ENCODE peak calls at places on chromosomes 11 and 22, in seven cellular contexts. I, V, U, Z, H, M and L are unnamed samples.

GRCh38 chr11:77086521-77087472 is 15.8 kb upstream of the OMP start:
- DNase-seq in Z (no peak), U (no peak), M (no peak), V (no peak), H (peak), I (no peak), L (no peak)

GRCh38 chr11:111801135-111801534 is 34.9 kb upstream of the PPP2R1B start:
- DNase-seq in U (no peak), Z (no peak), V (no peak), I (peak), H (no peak), M (no peak), L (no peak)

GRCh38 chr11:119493712-119494111 is 70.7 kb upstream of the THY1 start:
- DNase-seq in H (no peak), V (no peak), M (no peak), U (peak), Z (peak), I (peak), L (peak)

GRCh38 chr22:25747245-25747944 is 5.4 kb downstream of the MYO18B start:
- DNase-seq in M (peak), V (peak), U (no peak), Z (no peak), H (no peak), I (peak), L (no peak)

GRCh38 chr11:100769165-100769564 is 82.1 kb downstream of the ARHGAP42 start:
- DNase-seq in M (no peak), V (no peak), U (no peak), Z (no peak), I (no peak), H (no peak), L (no peak)

GRCh38 chr11:33910261-33910959 is 18.5 kb upstream of the LMO2 start:
- DNase-seq in H (no peak), U (no peak), I (no peak), V (no peak), M (peak), Z (no peak), L (no peak)

GRCh38 chr11:7846003-7846402 is 49.3 kb upstream of the OR5P2 start:
- DNase-seq in H (no peak), U (no peak), V (no peak), Z (no peak), I (no peak), M (no peak), L (no peak)

GRCh38 chr22:45069925-45070324 is 60.1 kb upstream of the PHF21B start:
- DNase-seq in V (no peak), Z (no peak), H (no peak), M (no peak), U (no peak), I (peak), L (no peak)

GRCh38 chr11:75341583-75341982 is 9.9 kb downstream of the ARRB1 start:
- DNase-seq in U (no peak), I (no peak), H (peak), V (peak), Z (peak), M (no peak), L (no peak)

GRCh38 chr22:27639180-27640086 is 162.1 kb downstream of the MN1 start:
- DNase-seq in U (no peak), H (no peak), M (no peak), Z (no peak), V (no peak), I (no peak), L (no peak)
- TF ChIP-seq CTCF in U (no peak), H (no peak), M (no peak), Z (no peak), V (no peak), I (no peak), L (no peak)

DNA sequence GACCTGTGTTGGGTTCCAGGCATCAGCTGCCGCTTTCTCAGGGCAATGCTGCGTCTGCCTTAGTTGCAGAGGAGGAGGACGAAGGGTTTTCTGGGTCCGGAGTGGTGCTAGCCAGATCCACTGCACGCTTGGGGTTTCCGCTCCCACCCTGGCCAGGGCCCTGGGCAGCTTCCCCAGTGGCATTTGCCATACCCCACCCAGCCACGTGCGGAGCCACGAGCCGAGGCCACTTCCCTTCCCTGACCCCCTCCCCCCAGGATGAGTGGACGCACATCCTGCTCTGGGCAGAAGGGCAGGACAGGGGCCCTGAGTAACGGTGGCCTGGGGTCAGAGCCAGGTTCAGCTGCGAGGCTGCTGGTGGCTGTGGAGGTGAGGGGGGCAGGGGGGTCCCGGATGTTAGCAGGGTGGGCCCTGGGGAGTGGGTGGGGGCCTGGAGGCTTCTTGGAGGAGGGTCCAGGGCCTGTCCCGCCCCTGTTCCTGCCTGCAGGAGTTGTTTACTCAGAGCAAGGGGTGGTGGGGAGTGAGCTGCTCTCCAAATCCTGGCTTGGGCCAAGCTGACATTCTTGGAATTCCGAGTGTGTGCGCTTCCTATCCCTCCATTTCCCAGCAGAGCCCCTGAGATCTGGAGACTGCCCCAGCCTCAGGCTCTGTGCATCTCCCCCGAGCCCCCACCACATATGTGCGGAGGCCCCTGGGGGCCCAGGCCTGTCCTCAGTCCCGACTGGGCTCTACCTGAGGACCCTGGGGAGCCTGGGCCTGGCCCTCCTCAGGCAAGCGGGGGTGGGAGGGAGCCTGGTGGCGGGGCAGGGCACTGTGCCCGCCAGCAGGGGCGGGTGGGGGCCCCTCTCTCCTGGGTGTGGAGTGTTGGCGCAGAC is 1.4 kb downstream of the TSPAN4 start:
- DNase-seq in I (peak), H (peak), Z (no peak), V (peak), U (peak), M (peak), L (no peak)
- TF ChIP-seq CTCF in I (no peak), H (no peak), Z (no peak), V (no peak), U (no peak), M (no peak), L (no peak)

DNA sequence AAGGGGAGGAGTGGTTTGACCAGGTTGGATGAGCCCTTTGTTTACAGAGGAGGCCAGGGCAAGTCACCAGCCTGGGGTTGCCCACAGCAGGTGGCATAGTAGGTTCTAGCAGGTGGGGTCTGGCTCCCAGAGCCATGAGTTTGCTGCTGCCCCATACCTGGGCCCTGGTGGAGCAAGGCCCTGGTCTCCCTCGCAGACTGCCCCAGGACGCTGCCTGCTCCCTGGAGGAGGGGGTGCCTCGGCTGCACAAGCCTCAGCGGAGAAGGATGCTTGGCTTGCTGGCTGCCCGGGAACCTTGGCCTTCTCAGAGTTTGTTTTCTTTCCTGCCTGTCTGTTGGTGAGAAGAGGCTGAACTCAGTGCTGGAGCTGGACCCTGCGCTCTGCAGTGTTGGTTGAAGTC is 54.9 kb downstream of the LRP5 start:
- DNase-seq in H (no peak), I (no peak), M (no peak), V (no peak), Z (no peak), U (no peak), L (no peak)
- TF ChIP-seq CTCF in H (no peak), I (no peak), M (no peak), V (no peak), Z (no peak), U (no peak), L (no peak)

DNA sequence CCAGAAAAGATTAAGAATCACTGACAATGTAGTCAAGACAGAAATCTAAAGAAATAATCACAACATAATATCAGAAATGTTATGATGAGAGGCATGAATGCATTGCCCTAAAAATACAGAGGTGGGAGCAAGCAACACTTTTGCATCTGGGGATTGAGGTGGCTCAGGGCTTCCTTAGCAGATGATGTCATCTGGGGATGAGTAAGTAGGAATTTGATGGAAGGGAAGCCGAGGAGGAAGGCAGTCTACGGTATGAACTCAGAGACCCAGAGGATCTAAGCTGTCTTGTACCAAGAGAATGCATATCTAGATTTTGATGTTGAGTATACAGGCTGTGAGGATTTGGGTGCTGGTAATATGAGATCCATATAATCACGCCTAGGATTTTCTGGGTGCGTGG is 193.0 kb upstream of the SNX19 start:
- DNase-seq in U (no peak), Z (no peak), M (no peak), H (no peak), V (no peak), I (no peak), L (no peak)
- TF ChIP-seq CTCF in U (no peak), Z (no peak), M (no peak), H (no peak), V (no peak), I (no peak), L (no peak)

DNA sequence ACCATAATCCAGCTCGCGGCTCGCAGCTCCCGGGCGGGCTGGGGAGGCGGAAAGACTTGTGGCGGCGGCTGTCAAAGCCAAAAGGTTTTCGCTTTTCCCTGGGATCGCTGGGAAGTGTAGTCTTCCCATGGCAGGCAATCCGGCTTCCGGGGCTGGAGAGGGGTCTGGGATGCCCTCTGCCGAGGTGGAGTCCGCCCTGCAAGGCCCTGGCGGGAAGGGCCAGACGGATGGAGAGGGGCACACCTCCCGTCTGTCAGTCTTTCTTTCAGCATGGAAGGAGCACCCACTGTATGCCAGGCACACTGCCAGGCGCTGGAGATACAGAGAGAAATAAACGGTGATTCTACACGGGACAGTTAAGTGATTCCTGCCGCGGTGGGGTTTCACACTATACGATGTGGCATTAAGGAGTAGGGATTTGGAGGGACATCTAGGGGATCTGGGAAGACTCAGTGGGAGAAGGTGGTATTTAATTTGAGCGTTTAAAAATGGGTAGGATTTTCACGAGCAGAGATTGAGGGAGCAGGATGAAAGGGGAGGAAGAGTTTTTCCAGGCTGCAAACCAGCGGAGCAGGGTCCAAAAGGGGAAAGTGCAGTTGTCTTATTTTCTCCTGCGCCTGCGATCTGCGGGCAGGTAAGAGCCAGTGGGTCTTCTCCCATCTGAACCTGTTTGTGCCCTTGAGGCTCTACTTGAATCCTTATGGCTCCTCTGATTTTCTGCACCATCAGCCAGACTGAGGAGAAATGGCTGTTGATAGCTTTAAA is at the start of gene BACE1:
- DNase-seq in M (peak), I (peak), Z (peak), H (peak), U (peak), V (peak), L (peak)
- TF ChIP-seq CTCF in M (peak), I (no peak), Z (no peak), H (no peak), U (peak), V (no peak), L (peak)

GRCh38 chr11:1292644-1293618 is 16.5 kb downstream of the TOLLIP start:
- DNase-seq in I (no peak), U (no peak), M (no peak), Z (no peak), V (no peak), H (peak), L (no peak)

GRCh38 chr11:1295086-1295485 is 14.3 kb downstream of the TOLLIP start:
- DNase-seq in U (no peak), H (no peak), I (no peak), Z (no peak), V (no peak), M (no peak), L (no peak)

GRCh38 chr11:1295591-1295990 is 13.8 kb downstream of the TOLLIP start:
- DNase-seq in H (no peak), V (no peak), Z (no peak), M (no peak), I (no peak), U (no peak), L (no peak)

GRCh38 chr11:1292018-1292643 is 17.3 kb downstream of the TOLLIP start:
- DNase-seq in Z (no peak), H (no peak), I (no peak), V (no peak), U (no peak), M (no peak), L (no peak)

GRCh38 chr11:1293619-1294015 is 15.8 kb downstream of the TOLLIP start:
- DNase-seq in I (no peak), M (no peak), H (peak), V (no peak), U (no peak), Z (no peak), L (no peak)
- TF ChIP-seq CTCF in I (peak), M (peak), H (no peak), V (no peak), U (peak), Z (no peak), L (peak)

GRCh38 chr11:69726019-69726418 is 22.2 kb upstream of the FGF19 start:
- DNase-seq in M (no peak), H (no peak), U (no peak), I (no peak), Z (no peak), V (no peak), L (no peak)

GRCh38 chr11:69718147-69718546 is 14.3 kb upstream of the FGF19 start:
- DNase-seq in Z (peak), V (no peak), H (no peak), U (peak), M (no peak), I (no peak), L (no peak)

GRCh38 chr11:69721061-69721460 is 17.2 kb upstream of the FGF19 start:
- DNase-seq in H (no peak), Z (no peak), M (no peak), I (no peak), U (no peak), V (no peak), L (no peak)

GRCh38 chr11:69718912-69719311 is 15.1 kb upstream of the FGF19 start:
- DNase-seq in V (no peak), H (no peak), Z (no peak), I (no peak), M (no peak), U (no peak), L (no peak)

GRCh38 chr11:69721745-69722144 is 17.9 kb upstream of the FGF19 start:
- DNase-seq in H (no peak), M (no peak), I (peak), V (no peak), U (no peak), Z (no peak), L (no peak)
- TF ChIP-seq CTCF in H (no peak), M (peak), I (peak), V (no peak), U (peak), Z (peak), L (peak)